ENCODE peak calls at places on chromosomes 16 and 17, in four cellular contexts. A is OCI-LY7, O is fibroblast of lung, M is GM23248. F is an unnamed sample.

GRCh38 chr17:2694381-2695242 is 17.0 kb downstream of the CLUH start:
- DNase-seq in A (no peak), O (no peak), M (no peak), F (no peak)

GRCh38 chr17:68006797-68007196 is 10.5 kb upstream of the C17orf58 start:
- DNase-seq in A (no peak), O (peak), M (no peak), F (no peak)

GRCh38 chr16:82769845-82770244 is 143.1 kb downstream of the CDH13 start:
- DNase-seq in A (no peak), O (no peak), M (no peak), F (no peak)

GRCh38 chr17:50128441-50129302 is 1.3 kb downstream of the SAMD14 start:
- DNase-seq in A (no peak), O (no peak), M (peak), F (peak)

GRCh38 chr17:80855968-80856862 is 135.4 kb upstream of the CHMP6 start:
- DNase-seq in A (no peak), O (peak), M (peak), F (no peak)

GRCh38 chr17:17694229-17695081 is 13.2 kb downstream of the RAI1 start:
- DNase-seq in A (peak), O (peak), M (peak), F (peak)

GRCh38 chr17:301681-302299 is 50.8 kb downstream of the RPH3AL start:
- DNase-seq in A (no peak), O (no peak), M (peak), F (no peak)

GRCh38 chr17:45824475-45824874 is 20.2 kb upstream of the SPPL2C start:
- DNase-seq in A (no peak), O (no peak), M (no peak), F (no peak)

DNA sequence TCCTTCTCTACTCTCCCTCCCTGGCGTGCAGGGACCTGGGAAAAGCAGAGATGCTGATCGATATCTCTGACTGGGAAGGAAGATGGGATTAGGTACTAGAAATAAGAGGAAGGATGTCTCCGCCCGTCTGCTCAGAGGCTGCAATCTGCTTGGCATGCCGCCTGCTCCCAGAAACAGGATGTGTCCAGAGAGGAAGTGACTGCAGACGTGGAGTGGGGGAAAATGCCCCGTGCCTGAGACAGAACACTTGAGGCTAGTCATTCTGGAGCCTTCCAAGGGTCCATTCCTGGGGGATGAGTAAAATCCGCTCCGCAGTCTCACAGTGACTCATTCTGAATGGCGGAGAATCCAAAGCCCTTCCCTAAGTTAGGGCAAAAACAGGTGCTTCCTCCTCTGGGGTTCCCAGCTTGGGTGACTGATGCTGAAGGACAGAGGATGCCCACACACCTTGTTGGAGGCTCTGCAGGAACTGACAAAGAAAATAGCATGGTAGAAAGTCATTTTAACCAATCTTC is 45.0 kb upstream of the SMURF2 start:
- DNase-seq in A (no peak), O (peak), M (peak), F (no peak)
- H3K4me2 ChIP-seq in A (no peak), O (peak), M (peak), F (no peak)

GRCh38 chr16:73997340-73997711 is 299.3 kb upstream of the PSMD7 start:
- DNase-seq in A (no peak), O (no peak), M (no peak), F (no peak)
- H2AFZ ChIP-seq in A (no peak), O (no peak), M (no peak), F (no peak)

GRCh38 chr17:66355510-66355909 is 53.1 kb downstream of the PRKCA start:
- DNase-seq in A (no peak), O (no peak), M (peak), F (no peak)

GRCh38 chr17:66351701-66352100 is 49.3 kb downstream of the PRKCA start:
- DNase-seq in A (no peak), O (no peak), M (no peak), F (no peak)

GRCh38 chr17:66354981-66355380 is 52.6 kb downstream of the PRKCA start:
- DNase-seq in A (no peak), O (peak), M (peak), F (no peak)

GRCh38 chr17:66354472-66354871 is 52.1 kb downstream of the PRKCA start:
- DNase-seq in A (no peak), O (peak), M (no peak), F (peak)

GRCh38 chr17:66353937-66354401 is 51.6 kb downstream of the PRKCA start:
- DNase-seq in A (no peak), O (peak), M (peak), F (no peak)
- H3K4me2 ChIP-seq in A (no peak), O (peak), M (peak), F (no peak)

GRCh38 chr17:56912105-56912999 is 1.5 kb downstream of the TRIM25 start:
- DNase-seq in A (no peak), O (no peak), M (peak), F (no peak)

GRCh38 chr17:56914641-56915263 is 903 bp upstream of the TRIM25 start:
- DNase-seq in A (no peak), O (peak), M (no peak), F (no peak)

GRCh38 chr17:56913000-56913866 is 616 bp downstream of the TRIM25 start:
- DNase-seq in A (peak), O (no peak), M (peak), F (peak)

GRCh38 chr17:56910509-56911235 is 3.2 kb downstream of the TRIM25 start:
- DNase-seq in A (no peak), O (no peak), M (no peak), F (no peak)

DNA sequence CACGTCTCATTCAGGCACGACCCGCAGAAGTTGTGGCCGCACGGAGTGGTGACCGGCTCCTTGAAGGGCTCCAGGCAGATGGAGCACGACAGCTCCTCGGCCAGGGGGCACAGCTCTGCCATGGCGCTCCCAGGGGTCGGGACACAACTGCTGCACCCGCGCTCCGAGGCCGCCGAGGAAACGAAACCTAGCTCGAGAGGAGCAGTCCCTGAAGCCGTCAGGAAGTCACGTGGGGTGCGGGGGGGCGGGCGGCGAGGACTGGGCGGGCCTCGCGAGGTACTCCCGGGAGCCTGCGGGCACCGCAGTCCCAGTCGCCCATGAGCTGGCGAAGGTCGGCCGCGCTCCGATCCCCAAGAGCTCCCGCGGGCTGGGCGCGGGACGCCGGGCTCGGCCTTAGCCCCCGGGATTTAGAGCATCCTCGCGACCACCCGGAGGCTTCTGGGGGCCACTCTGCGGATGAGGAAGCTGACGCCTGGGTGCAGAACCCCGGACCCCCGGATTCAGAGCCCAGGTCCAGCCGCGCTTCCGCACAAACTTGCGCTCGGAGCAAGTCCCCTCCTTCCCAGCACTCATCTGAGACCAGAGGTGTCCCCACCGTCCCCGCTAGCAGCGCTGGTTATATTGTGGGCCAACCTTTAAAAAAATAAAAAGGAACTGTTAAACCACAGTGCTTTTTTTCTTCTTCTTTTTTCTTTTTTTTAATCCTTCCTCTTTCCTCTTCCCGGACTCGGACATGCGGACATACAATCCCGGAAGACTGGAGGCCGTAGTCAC is at the start of gene TRIM25:
- DNase-seq in A (peak), O (peak), M (peak), F (peak)
- H2AFZ ChIP-seq in A (peak), O (peak), M (peak), F (peak)

DNA sequence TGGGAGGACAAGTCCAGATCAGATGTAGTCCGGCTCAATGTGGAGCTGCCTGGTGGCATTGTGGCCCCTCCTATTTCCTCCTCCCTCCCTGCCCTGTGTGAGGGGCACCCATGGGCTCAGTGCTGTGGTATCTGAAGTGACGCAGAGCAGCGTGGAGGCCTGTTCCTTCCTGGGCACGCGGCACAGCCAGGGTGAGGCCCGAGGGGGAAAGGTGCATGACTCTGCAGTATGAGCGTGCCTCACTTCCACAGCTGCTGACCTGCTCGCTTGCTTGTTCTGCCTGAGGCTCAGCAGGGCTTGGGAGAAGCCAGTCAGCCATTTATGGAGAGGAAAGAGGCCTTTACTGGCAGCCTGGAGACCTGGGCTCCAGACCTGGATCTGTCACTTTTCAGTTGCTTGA is 11.7 kb downstream of the TMEM238L start:
- DNase-seq in A (no peak), O (no peak), M (no peak), F (no peak)
- H3K4me2 ChIP-seq in A (no peak), O (no peak), M (no peak), F (no peak)

DNA sequence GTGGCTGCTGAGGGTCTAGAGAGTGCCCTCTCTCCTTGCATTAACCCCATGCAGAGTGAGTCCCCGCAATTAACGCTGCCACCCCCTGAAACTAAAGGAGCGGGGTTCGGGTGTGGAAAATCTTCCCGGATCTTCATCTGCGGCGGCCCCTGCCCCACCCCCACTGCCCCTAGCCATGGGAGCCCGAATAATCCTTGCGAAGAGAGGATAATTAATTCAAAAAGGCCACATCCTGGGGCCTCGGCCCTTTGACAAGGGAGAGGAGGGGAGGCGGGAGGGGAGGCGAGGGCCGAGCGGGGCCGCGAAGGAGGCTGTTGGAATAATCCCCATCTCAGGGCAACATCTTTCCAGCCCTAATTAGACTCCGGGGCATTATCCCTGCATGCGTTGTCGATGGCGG is 387.4 kb upstream of the TNRC6C start:
- DNase-seq in A (no peak), O (no peak), M (no peak), F (peak)
- H2AFZ ChIP-seq in A (no peak), O (no peak), M (no peak), F (no peak)

GRCh38 chr17:57811633-57812280 is 38.1 kb downstream of the MRPS23 start:
- DNase-seq in A (no peak), O (no peak), M (no peak), F (no peak)

GRCh38 chr17:57809879-57810278 is 40.0 kb downstream of the MRPS23 start:
- DNase-seq in A (no peak), O (no peak), M (no peak), F (no peak)

GRCh38 chr17:57806083-57806830 is 43.6 kb downstream of the MRPS23 start:
- DNase-seq in A (no peak), O (no peak), M (no peak), F (no peak)

GRCh38 chr17:57808882-57809281 is 41.0 kb downstream of the MRPS23 start:
- DNase-seq in A (no peak), O (no peak), M (no peak), F (no peak)

DNA sequence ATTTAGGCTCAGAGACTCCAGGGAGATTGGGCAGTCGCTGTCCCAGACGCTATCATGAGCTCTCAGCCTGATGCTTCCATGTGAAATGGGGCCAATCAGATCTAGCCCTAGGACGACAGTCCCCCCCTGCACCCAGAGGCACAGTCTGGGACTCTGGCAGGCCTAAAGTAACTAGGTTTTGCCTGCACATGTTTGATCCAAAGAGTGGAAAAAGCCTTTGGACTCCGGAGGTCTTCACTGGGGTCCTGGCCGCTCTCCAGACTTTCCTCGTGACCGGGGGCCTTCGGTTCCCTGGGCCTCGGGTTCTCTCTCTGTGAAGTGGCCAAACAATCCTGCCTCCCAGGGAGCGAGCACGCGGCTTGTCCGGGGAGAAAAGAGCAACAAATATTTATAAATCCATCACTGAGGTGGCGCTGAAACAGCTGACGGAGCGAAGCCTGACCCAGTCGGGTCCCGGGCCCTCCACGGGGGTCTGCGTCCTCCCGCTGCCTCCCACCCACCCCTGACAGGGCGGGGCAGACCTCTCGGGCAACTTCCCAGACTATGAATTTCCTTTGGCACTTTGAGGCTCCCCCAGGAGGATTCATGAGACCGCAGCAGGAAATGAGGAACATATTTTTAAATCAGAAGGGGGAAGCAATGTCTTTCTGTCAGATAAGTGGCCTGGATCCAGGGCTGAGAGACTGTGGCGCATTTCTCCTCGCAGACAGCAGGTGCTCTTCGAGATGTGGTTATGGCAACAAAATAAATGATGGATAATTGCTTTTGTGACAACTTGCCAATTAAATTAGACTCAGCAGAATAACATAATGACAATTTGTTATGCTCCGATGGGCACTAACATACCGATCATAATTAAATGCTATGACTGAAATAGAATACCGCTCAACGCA is 38.9 kb downstream of the MRPS23 start:
- DNase-seq in A (no peak), O (peak), M (peak), F (no peak)
- H3K4me2 ChIP-seq in A (no peak), O (peak), M (peak), F (no peak)

GRCh38 chr17:82592751-82593589 is 55.3 kb downstream of the WDR45B start:
- DNase-seq in A (peak), O (peak), M (peak), F (peak)

GRCh38 chr17:82590216-82590615 is 58.0 kb downstream of the WDR45B start:
- DNase-seq in A (no peak), O (no peak), M (no peak), F (no peak)

GRCh38 chr17:82593590-82594087 is 54.6 kb downstream of the WDR45B start:
- DNase-seq in A (no peak), O (no peak), M (peak), F (no peak)

GRCh38 chr17:82590881-82591539 is 57.2 kb downstream of the WDR45B start:
- DNase-seq in A (no peak), O (no peak), M (no peak), F (no peak)

DNA sequence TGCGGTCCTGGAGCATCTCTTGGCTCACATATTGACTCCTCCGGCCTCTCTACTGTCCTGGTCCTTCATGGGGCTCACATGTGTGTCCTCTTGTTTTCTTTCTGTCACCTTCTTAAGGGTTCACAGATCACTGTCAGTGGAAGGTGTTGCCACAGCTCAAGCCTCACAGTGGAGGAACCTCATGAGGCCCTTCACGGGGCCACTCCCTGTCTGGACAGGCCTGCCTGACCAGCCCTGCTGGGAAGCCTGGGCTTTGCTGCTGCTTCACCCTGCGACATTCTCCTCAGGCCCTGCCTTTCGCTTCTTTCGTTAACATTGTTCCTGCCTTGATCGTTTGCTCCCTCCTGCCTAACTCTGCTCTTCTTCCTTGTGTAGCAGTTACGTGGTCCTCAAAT is 56.0 kb downstream of the WDR45B start:
- DNase-seq in A (no peak), O (no peak), M (peak), F (no peak)
- H2AFZ ChIP-seq in A (no peak), O (no peak), M (peak), F (no peak)

F was measured in neural progenitor cell.